ENCODE peak calls at places on chromosome 13, in four cellular contexts. O is A549, W is astrocyte of the spinal cord, L is thoracic aorta. D is an unnamed sample.

GRCh38 chr13:40680659-40681323 is 14.3 kb upstream of the FOXO1 start:
- DNase-seq in O (no peak), W (no peak), L (no peak), D (no peak)

GRCh38 chr13:77378662-77379061 is 51.8 kb upstream of the MYCBP2 start:
- DNase-seq in W (no peak), L (no peak), O (no peak), D (no peak)

GRCh38 chr13:86591862-86592261 is 792.6 kb upstream of the SLITRK6 start:
- DNase-seq in O (no peak), L (no peak), W (no peak), D (no peak)

GRCh38 chr13:48508001-48508400 is 24.9 kb downstream of the RCBTB2 start:
- DNase-seq in O (no peak), L (no peak), W (no peak), D (no peak)

GRCh38 chr13:78587395-78587794 is 16.0 kb downstream of the POU4F1 start:
- DNase-seq in L (no peak), O (no peak), W (no peak), D (no peak)

GRCh38 chr13:70170689-70171088 is 62.4 kb upstream of the KLHL1 start:
- DNase-seq in W (no peak), L (no peak), O (no peak), D (no peak)

GRCh38 chr13:99898421-99898820 is 73.1 kb downstream of the ZIC5 start:
- DNase-seq in O (no peak), L (no peak), W (no peak), D (no peak)

GRCh38 chr13:66714795-66715194 is 515.3 kb downstream of the PCDH9 start:
- DNase-seq in L (no peak), O (no peak), W (no peak), D (no peak)

GRCh38 chr13:67481445-67481844 is 251.3 kb upstream of the PCDH9 start:
- DNase-seq in W (no peak), O (no peak), L (no peak), D (no peak)

GRCh38 chr13:111388851-111389500 is 68.5 kb downstream of the TEX29 start:
- DNase-seq in O (no peak), L (no peak), W (no peak), D (no peak)

GRCh38 chr13:106691251-106691650 is 123.3 kb upstream of the ARGLU1 start:
- DNase-seq in L (no peak), O (no peak), W (no peak), D (no peak)

GRCh38 chr13:102902789-102903347 is 57.0 kb downstream of the ERCC5 start:
- DNase-seq in O (no peak), W (no peak), L (no peak), D (no peak)

GRCh38 chr13:102901615-102902305 is 55.9 kb downstream of the ERCC5 start:
- DNase-seq in W (no peak), L (no peak), O (no peak), D (no peak)

GRCh38 chr13:102905905-102906304 is 60.1 kb downstream of the ERCC5 start:
- DNase-seq in L (no peak), O (no peak), W (no peak), D (no peak)

GRCh38 chr13:102903659-102904407 is 58.0 kb downstream of the ERCC5 start:
- DNase-seq in O (peak; percentile 3), L (no peak), W (peak; percentile 43), D (no peak)

GRCh38 chr13:102904408-102904862 is 58.6 kb downstream of the ERCC5 start:
- DNase-seq in O (no peak), W (no peak), L (no peak), D (no peak)
- TF ChIP-seq CTCF in O (no peak), W (no peak), L (no peak), D (no peak)

GRCh38 chr13:33069365-33069764 is 53.1 kb downstream of the KL start:
- DNase-seq in W (no peak), O (no peak), L (no peak), D (peak; percentile 25)
- TF ChIP-seq CTCF in W (no peak), O (peak; percentile 13), L (no peak), D (peak; percentile 30)

GRCh38 chr13:39484506-39485313 is 118.3 kb downstream of the LHFPL6 start:
- DNase-seq in L (no peak), W (peak; percentile 82), O (no peak), D (no peak)
- TF ChIP-seq CTCF in L (no peak), W (no peak), O (no peak), D (no peak)

GRCh38 chr13:104773775-104774174 is 1707.6 kb upstream of the SLC10A2 start:
- DNase-seq in O (peak; percentile 1), W (peak; percentile 69), L (no peak), D (peak; percentile 15)
- TF ChIP-seq CTCF in O (peak; percentile 31), W (peak; percentile 80), L (peak; percentile 29), D (peak; percentile 18)

GRCh38 chr13:45683701-45684100 is 18.4 kb upstream of the CBY2 start:
- DNase-seq in W (no peak), L (no peak), O (no peak), D (no peak)
- TF ChIP-seq CTCF in W (peak; percentile 28), L (no peak), O (no peak), D (peak; percentile 27)

GRCh38 chr13:21568854-21569253 is 35.1 kb downstream of the MICU2 start:
- DNase-seq in O (no peak), L (no peak), W (no peak), D (no peak)

GRCh38 chr13:21579754-21580316 is 24.1 kb downstream of the MICU2 start:
- DNase-seq in L (no peak), O (no peak), W (no peak), D (no peak)

GRCh38 chr13:21576424-21576823 is 27.5 kb downstream of the MICU2 start:
- DNase-seq in O (no peak), W (no peak), L (no peak), D (no peak)

GRCh38 chr13:21569686-21570085 is 34.3 kb downstream of the MICU2 start:
- DNase-seq in W (no peak), L (no peak), O (no peak), D (no peak)

GRCh38 chr13:21573920-21574712 is 29.9 kb downstream of the MICU2 start:
- DNase-seq in O (no peak), W (no peak), L (no peak), D (no peak)
- TF ChIP-seq CTCF in O (no peak), W (no peak), L (no peak), D (no peak)

DNA sequence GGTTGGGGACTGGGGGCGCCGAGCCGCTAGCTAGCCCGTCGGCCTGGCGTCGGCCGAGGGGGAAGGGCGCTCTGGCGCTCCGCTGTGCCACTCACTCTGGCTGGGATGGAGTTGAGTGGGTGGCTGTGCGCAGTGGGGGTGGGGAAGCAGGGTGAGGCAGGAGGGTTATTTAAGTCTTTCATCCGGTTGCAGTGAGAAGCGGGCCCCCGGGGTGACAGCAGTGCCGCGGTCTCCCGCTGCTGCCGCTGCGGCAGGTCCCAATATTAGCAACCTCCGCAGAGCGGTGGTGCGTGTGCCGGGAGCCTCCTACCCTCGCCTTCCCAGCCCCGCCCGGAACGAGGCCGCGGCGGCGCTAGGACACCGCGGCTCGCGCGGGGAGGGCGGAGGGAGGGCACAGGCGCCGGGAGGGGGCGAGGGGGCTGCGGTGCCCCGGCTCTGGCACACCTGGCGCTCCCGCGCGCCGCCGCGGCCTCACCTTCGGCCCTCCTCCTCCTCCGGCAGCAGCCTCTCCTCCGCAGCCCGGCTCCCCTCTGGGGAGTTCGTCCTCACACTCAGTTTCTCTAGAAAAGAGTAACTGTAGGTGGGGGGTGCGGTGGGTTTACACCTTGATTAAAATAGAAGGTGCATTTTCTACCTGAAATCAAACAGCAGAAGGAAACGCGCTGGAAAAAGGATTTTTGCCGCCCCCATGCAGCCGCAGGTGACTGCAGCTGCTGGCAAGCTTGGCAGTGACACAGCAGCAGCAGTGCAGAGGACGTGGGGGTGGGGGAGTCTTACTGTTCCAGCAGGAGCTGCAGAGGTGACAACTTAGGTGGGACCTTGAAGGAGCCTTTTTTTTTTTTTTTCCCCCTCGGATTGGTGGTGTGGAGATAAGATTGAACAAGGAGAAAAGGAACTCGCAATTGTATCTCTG is 4.5 kb downstream of the FGF9 start:
- DNase-seq in L (no peak), O (no peak), W (no peak), D (peak; percentile 60)
- TF ChIP-seq CTCF in L (no peak), O (no peak), W (no peak), D (no peak)

GRCh38 chr13:74305876-74306275 is 171.7 kb upstream of the KLF12 start:
- DNase-seq in W (no peak), L (no peak), O (no peak), D (no peak)

GRCh38 chr13:74301200-74302063 is 167.2 kb upstream of the KLF12 start:
- DNase-seq in O (no peak), L (no peak), W (peak; percentile 31), D (no peak)

GRCh38 chr13:74306496-74306895 is 172.3 kb upstream of the KLF12 start:
- DNase-seq in L (no peak), O (no peak), W (peak; percentile 46), D (no peak)
- TF ChIP-seq CTCF in L (no peak), O (no peak), W (no peak), D (no peak)

GRCh38 chr13:110310541-110311491 is 3.7 kb downstream of the COL4A2 start:
- DNase-seq in O (no peak), L (no peak), W (no peak), D (no peak)

GRCh38 chr13:110312669-110313031 is 5.6 kb downstream of the COL4A2 start:
- DNase-seq in O (no peak), L (no peak), W (peak; percentile 81), D (no peak)

GRCh38 chr13:110314516-110315245 is 7.6 kb downstream of the COL4A2 start:
- DNase-seq in L (no peak), O (no peak), W (no peak), D (no peak)

GRCh38 chr13:110309661-110310524 is 2.8 kb downstream of the COL4A2 start:
- DNase-seq in O (no peak), W (no peak), L (no peak), D (no peak)

DNA sequence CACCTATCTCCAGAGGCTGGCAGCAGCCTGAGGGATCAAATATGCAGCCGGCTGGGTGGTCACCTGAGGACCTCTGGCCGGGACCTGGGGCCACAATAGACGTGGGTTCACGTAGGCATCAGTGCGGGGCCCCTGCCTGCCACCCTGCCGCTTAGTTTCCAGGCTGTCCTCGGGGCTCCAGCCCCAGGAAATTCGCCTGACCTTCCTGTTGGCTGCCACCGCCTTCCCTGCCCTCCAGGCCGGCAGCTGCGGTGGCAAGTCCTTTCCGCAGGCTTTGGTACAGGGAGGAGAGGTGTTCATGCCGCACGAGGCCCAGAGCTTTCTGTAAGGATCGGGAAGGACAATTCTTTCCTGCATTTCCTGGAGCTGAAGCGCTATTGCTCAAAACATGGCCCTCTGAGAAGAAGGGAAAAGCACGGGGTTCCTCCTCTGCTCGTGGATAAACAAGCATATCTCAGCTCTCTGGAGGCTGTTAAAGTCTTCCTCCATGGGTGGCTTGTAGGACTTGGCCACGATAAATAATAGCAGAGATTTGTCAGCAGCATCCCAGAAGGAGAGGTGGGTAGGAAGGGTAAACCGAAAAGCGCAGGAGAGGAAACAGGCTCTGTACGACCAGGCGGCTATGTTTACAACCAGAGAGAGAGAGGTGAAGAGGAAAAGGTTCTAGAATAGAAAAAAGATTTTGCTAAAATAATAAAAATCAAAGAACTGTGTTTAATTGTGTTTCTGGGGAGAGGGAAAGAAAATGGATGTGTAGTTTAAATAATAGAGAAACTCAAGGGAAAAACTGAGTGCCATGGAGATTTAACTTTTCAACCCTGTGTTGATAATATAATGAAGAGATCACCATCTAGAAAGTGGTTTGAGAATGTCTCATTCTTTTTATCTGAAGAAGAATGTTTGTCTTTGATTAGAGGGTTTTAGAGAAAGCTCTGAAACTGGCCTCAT is 4.9 kb downstream of the COL4A2 start:
- DNase-seq in W (no peak), L (no peak), O (no peak), D (no peak)
- TF ChIP-seq CTCF in W (no peak), L (no peak), O (no peak), D (no peak)

GRCh38 chr13:114296902-114297301 is 15.5 kb downstream of the UPF3A start:
- DNase-seq in O (no peak), W (no peak), L (no peak), D (no peak)
- TF ChIP-seq CTCF in O (no peak), W (no peak), L (no peak), D (no peak)

D was measured in GM20000.